ENCODE peak calls at places on chromosomes 13 and 19, in six cellular contexts. P, I, H, W, G and C are unnamed samples.

GRCh38 chr13:69690999-69691398 is 416.6 kb upstream of the ATXN8OS start:
- DNase-seq in P (no peak), I (no peak), H (no peak), W (no peak), G (no peak), C (no peak)

GRCh38 chr13:70708744-70709143 is 600.5 kb upstream of the KLHL1 start:
- DNase-seq in P (no peak), I (no peak), H (no peak), W (no peak), G (no peak), C (no peak)

GRCh38 chr19:10420444-10421239 is at the start of gene PDE4A:
- DNase-seq in P (no peak), I (no peak), H (no peak), W (peak; percentile 68), G (no peak), C (peak; percentile 89)

GRCh38 chr13:114179087-114179658 is at the start of gene CFAP97D2:
- DNase-seq in P (no peak), I (no peak), H (no peak), W (no peak), G (no peak), C (no peak)

GRCh38 chr13:34867590-34867989 is 74.5 kb upstream of the NBEA start:
- DNase-seq in P (peak; percentile 8), I (no peak), H (no peak), W (peak; percentile 15), G (no peak), C (peak; percentile 17)

GRCh38 chr13:20984879-20985278 is 76.5 kb downstream of the LATS2 start:
- DNase-seq in P (peak; percentile 70), I (no peak), H (no peak), W (no peak), G (no peak), C (no peak)

GRCh38 chr19:42683917-42684513 is 56.3 kb downstream of the PSG3 start:
- DNase-seq in P (peak; percentile 31), I (no peak), H (no peak), W (peak; percentile 63), G (no peak), C (peak; percentile 33)

GRCh38 chr13:77565635-77566034 is 30.1 kb downstream of the SCEL start:
- DNase-seq in P (peak; percentile 9), I (no peak), H (no peak), W (peak; percentile 38), G (no peak), C (peak; percentile 79)

GRCh38 chr13:30618186-30618937 is 642 bp downstream of the USPL1 start:
- DNase-seq in P (no peak), I (no peak), H (no peak), W (no peak), G (no peak), C (no peak)

GRCh38 chr13:51844862-51845573 is at the start of gene TMEM272:
- DNase-seq in P (peak; percentile 11), I (peak; percentile 56), H (peak; percentile 42), W (peak; percentile 39), G (peak; percentile 44), C (peak; percentile 85)

GRCh38 chr13:56347014-56347413 is 793.7 kb upstream of the PRR20A start:
- DNase-seq in P (no peak), I (no peak), H (no peak), W (no peak), G (no peak), C (no peak)

GRCh38 chr19:45314708-45315107 is 8.0 kb downstream of the CKM start:
- DNase-seq in P (no peak), I (no peak), H (no peak), W (no peak), G (no peak), C (no peak)

GRCh38 chr13:39401091-39401647 is 201.8 kb downstream of the LHFPL6 start:
- DNase-seq in P (no peak), I (no peak), H (no peak), W (no peak), G (no peak), C (no peak)

GRCh38 chr13:108920137-108920536 is 290.7 kb downstream of the MYO16 start:
- DNase-seq in P (no peak), I (no peak), H (no peak), W (no peak), G (no peak), C (no peak)

GRCh38 chr13:108924154-108924940 is 294.9 kb downstream of the MYO16 start:
- DNase-seq in P (peak; percentile 84), I (no peak), H (no peak), W (no peak), G (no peak), C (peak; percentile 71)

GRCh38 chr13:108923386-108924061 is 294.1 kb downstream of the MYO16 start:
- DNase-seq in P (no peak), I (no peak), H (no peak), W (no peak), G (no peak), C (no peak)

GRCh38 chr13:108921238-108921637 is 291.8 kb downstream of the MYO16 start:
- DNase-seq in P (no peak), I (no peak), H (no peak), W (no peak), G (no peak), C (no peak)

DNA sequence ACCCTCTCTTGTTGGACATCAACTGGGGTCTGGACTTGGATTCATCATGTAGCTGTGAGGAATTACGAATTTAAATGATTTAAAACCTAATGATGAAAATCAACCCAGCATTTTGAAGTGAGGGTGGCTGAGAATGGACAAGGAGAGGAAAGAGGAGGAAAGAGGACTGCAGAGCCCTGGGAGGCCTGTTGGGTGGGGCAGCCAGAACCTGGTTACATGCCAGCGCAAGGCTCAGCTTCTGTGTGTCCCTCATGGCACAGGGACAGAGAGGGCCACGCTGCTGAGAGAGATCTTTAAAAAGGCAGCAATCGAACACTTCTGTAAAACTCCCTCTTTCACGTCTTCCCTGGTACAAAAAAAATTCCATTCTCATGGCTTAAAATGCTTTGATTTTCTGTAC is 292.7 kb downstream of the MYO16 start:
- DNase-seq in P (no peak), I (no peak), H (no peak), W (no peak), G (no peak), C (no peak)
- H3K4me1 ChIP-seq in P (peaks cover 4% of the 10 kb centered on the region), I (peaks cover 29% of the 10 kb centered on the region), H (no peaks in the 10 kb centered on the region), W (peaks cover 24% of the 10 kb centered on the region), G (no peaks in the 10 kb centered on the region), C (peaks cover 10% of the 10 kb centered on the region)

DNA sequence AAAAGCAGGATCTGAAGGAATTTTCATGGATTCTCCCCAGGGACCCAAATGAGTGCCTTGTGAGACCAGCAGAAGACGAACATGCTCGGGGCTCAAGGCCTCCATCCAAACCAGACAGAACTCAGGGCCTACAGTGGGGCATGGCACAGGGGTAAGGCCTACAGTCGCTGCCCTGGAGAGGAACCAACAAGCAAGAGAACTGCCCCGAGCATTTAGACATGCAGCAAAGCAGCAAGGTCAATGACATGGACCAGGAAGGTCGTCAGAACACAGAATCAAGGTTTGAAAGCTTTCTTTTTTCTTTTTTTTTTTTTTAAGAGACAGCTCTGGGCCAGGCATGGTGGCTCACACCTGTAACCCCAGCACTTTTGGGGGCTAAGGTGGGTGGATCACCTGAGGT is 17.3 kb downstream of the EPS15L1 start:
- DNase-seq in P (no peak), I (peak; percentile 62), H (no peak), W (no peak), G (no peak), C (no peak)
- H3K4me1 ChIP-seq in P (peaks cover 23% of the 10 kb centered on the region), I (peaks cover 51% of the 10 kb centered on the region), H (peaks cover 97% of the 10 kb centered on the region), W (peaks cover 16% of the 10 kb centered on the region), G (peaks cover 85% of the 10 kb centered on the region), C (peaks cover 24% of the 10 kb centered on the region)

DNA sequence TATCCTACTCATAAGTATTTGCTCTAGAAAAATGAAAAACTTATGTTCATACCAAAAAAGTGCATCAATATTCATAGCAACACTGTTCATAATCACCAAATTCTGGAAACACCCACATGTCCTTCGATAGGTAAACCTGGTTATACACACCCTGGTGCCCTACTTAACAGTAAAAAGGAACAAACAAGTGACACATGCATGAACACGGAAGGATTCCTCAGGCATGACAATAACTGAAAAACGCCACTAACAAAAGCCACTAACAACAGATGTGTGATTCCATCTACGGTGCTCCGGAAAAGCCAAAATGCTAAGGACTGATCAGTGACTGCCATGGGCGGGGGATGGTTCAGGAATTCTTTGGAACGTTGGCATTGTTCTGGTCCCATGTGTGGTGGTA is 65.5 kb downstream of the STK24 start:
- DNase-seq in P (no peak), I (no peak), H (no peak), W (no peak), G (no peak), C (no peak)
- H3K4me1 ChIP-seq in P (peaks cover 22% of the 10 kb centered on the region), I (peaks cover 38% of the 10 kb centered on the region), H (peaks cover 76% of the 10 kb centered on the region), W (peaks cover 36% of the 10 kb centered on the region), G (peaks cover 66% of the 10 kb centered on the region), C (peaks cover 21% of the 10 kb centered on the region)

DNA sequence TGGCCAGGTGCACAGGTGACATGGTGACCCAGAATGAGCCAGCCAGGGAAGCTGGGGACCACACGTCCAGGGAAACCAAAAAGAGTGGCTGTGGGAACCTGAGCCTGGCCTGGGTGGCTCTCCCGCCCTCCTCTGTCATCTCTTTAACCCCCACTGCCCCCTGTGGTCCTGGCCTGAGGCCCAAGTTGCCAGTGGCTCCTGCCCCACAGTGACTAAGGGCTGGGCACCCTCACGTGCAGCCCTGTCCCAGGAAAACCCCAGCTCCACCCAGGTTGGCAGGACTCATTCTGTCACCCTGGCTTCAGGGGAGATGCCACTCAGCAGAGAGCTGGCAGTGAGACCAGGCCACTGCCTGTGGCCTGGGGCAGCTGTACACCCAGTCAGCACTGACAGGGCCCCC is 30.6 kb upstream of the ISYNA1 start:
- DNase-seq in P (no peak), I (no peak), H (no peak), W (peak; percentile 30), G (peak; percentile 62), C (no peak)
- H3K4me1 ChIP-seq in P (peaks cover 29% of the 10 kb centered on the region), I (peaks cover 53% of the 10 kb centered on the region), H (peaks cover 75% of the 10 kb centered on the region), W (peaks cover 52% of the 10 kb centered on the region), G (peaks cover 68% of the 10 kb centered on the region), C (peaks cover 8% of the 10 kb centered on the region)

DNA sequence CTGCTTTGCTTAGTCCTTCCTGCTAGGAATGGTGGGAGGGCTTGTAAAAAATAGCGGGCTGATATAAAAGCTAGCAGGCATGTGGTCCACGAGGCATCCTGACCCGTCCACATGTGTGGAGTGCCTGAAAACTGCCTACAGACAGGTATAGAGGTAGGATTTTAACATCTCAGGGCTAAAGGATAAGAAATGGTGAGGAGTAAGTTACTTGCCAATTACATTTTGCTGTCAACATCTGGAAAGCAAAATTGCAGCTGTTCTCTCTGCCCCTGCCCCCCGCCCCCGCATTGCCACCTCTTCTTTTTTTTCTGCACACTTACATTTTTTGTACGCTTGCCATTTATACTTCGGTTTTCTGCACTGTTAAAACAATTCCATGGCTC is 21.0 kb downstream of the NFIX start:
- DNase-seq in P (no peak), I (no peak), H (no peak), W (no peak), G (no peak), C (no peak)
- H3K4me1 ChIP-seq in P (peaks cover 41% of the 10 kb centered on the region), I (peaks cover 47% of the 10 kb centered on the region), H (peaks cover 100% of the 10 kb centered on the region), W (no peaks in the 10 kb centered on the region), G (peaks cover 95% of the 10 kb centered on the region), C (peaks cover 36% of the 10 kb centered on the region)

DNA sequence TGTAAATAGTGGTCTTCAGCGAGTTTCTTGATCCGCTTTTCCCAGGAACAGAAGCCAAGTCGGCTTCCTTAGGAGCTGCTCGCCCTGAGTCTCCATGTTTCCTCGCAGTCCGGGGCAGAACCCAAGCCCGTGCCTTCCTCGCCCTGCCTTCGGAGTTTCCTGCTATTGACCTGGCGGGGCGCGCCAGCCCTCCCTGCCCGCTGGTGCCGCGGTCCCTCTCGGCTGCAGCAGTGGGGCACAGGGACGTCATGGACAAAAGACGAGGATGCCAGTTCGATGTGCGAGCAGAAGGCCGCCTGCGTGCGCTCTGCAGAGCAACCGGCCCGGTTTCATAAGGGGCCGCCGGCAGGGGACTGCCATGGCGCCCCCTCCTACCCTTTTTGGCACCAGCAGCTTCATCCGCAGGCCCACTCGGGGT is 156.6 kb downstream of the TM9SF2 start:
- DNase-seq in P (no peak), I (peak; percentile 47), H (peak; percentile 31), W (peak; percentile 48), G (peak; percentile 53), C (peak; percentile 73)
- H3K4me1 ChIP-seq in P (no peaks in the 10 kb centered on the region), I (no peaks in the 10 kb centered on the region), H (peaks cover 28% of the 10 kb centered on the region), W (peaks cover 33% of the 10 kb centered on the region), G (peaks cover 17% of the 10 kb centered on the region), C (peaks cover 56% of the 10 kb centered on the region)